ENCODE peak calls at places on chromosome 21, in nine cellular contexts. One of them, this sample, is unnamed.

GRCh38 chr21:16509466-16509865 is 779.7 kb downstream of the USP25 start:
- DNase-seq in WTC11: no peak
- DNase-seq in H4: no peak
- DNase-seq in HFFc6: peak
- DNase-seq in NCI-H1092: no peak
- DNase-seq in retina: no peak
- DNase-seq in pancreas: no peak
- DNase-seq in AG09319: peak
- DNase-seq in activated CD4-positive, alpha-beta T cell treated with anti-CD3 and anti-CD28 coated beads, Interleukin-2, amount 10 ng/mL, durations not matched to agents 7 days and 5 days: no peak
- DNase-seq in this sample: no peak

GRCh38 chr21:17454315-17455027 is 58.4 kb upstream of the CXADR start:
- DNase-seq in WTC11: peak
- DNase-seq in H4: peak
- DNase-seq in HFFc6: peak
- DNase-seq in NCI-H1092: no peak
- DNase-seq in retina: peak
- DNase-seq in pancreas: peak
- DNase-seq in AG09319: peak
- DNase-seq in activated CD4-positive, alpha-beta T cell treated with anti-CD3 and anti-CD28 coated beads, Interleukin-2, amount 10 ng/mL, durations not matched to agents 7 days and 5 days: peak
- DNase-seq in this sample: no peak

GRCh38 chr21:36773111-36773510 is 74.2 kb downstream of the SIM2 start:
- DNase-seq in WTC11: no peak
- DNase-seq in H4: peak
- DNase-seq in HFFc6: peak
- DNase-seq in NCI-H1092: peak
- DNase-seq in retina: no peak
- DNase-seq in pancreas: peak
- DNase-seq in AG09319: peak
- DNase-seq in activated CD4-positive, alpha-beta T cell treated with anti-CD3 and anti-CD28 coated beads, Interleukin-2, amount 10 ng/mL, durations not matched to agents 7 days and 5 days: no peak
- DNase-seq in this sample: no peak

GRCh38 chr21:45404726-45405270 is at the start of gene COL18A1:
- DNase-seq in WTC11: peak
- DNase-seq in H4: no peak
- DNase-seq in HFFc6: peak
- DNase-seq in NCI-H1092: no peak
- DNase-seq in retina: no peak
- DNase-seq in pancreas: peak
- DNase-seq in AG09319: no peak
- DNase-seq in activated CD4-positive, alpha-beta T cell treated with anti-CD3 and anti-CD28 coated beads, Interleukin-2, amount 10 ng/mL, durations not matched to agents 7 days and 5 days: peak
- DNase-seq in this sample: no peak

GRCh38 chr21:23936224-23936623 is 1671.1 kb downstream of the MRPL39 start:
- DNase-seq in WTC11: peak
- DNase-seq in H4: peak
- DNase-seq in HFFc6: no peak
- DNase-seq in NCI-H1092: no peak
- DNase-seq in retina: no peak
- DNase-seq in pancreas: no peak
- DNase-seq in AG09319: no peak
- DNase-seq in activated CD4-positive, alpha-beta T cell treated with anti-CD3 and anti-CD28 coated beads, Interleukin-2, amount 10 ng/mL, durations not matched to agents 7 days and 5 days: no peak
- DNase-seq in this sample: peak

GRCh38 chr21:26961704-26962103 is 5.2 kb downstream of the ADAMTS5 start:
- DNase-seq in WTC11: peak
- DNase-seq in H4: no peak
- DNase-seq in HFFc6: no peak
- DNase-seq in NCI-H1092: no peak
- DNase-seq in retina: no peak
- DNase-seq in pancreas: no peak
- DNase-seq in AG09319: no peak
- DNase-seq in activated CD4-positive, alpha-beta T cell treated with anti-CD3 and anti-CD28 coated beads, Interleukin-2, amount 10 ng/mL, durations not matched to agents 7 days and 5 days: no peak
- DNase-seq in this sample: no peak

GRCh38 chr21:38478782-38479181 is 19.5 kb downstream of the ERG start:
- DNase-seq in WTC11: no peak
- DNase-seq in H4: no peak
- DNase-seq in HFFc6: peak
- DNase-seq in NCI-H1092: no peak
- DNase-seq in retina: no peak
- DNase-seq in pancreas: no peak
- DNase-seq in AG09319: no peak
- DNase-seq in activated CD4-positive, alpha-beta T cell treated with anti-CD3 and anti-CD28 coated beads, Interleukin-2, amount 10 ng/mL, durations not matched to agents 7 days and 5 days: no peak
- DNase-seq in this sample: no peak

GRCh38 chr21:46009951-46010655 is 28.5 kb downstream of the COL6A1 start:
- DNase-seq in WTC11: no peak
- DNase-seq in H4: no peak
- DNase-seq in HFFc6: no peak
- DNase-seq in NCI-H1092: no peak
- DNase-seq in retina: no peak
- DNase-seq in pancreas: no peak
- DNase-seq in AG09319: no peak
- DNase-seq in activated CD4-positive, alpha-beta T cell treated with anti-CD3 and anti-CD28 coated beads, Interleukin-2, amount 10 ng/mL, durations not matched to agents 7 days and 5 days: no peak
- DNase-seq in this sample: no peak

GRCh38 chr21:29265690-29266479 is 32.8 kb upstream of the BACH1 start:
- DNase-seq in WTC11: no peak
- DNase-seq in H4: no peak
- DNase-seq in HFFc6: no peak
- DNase-seq in NCI-H1092: no peak
- DNase-seq in retina: no peak
- DNase-seq in pancreas: no peak
- DNase-seq in AG09319: no peak
- DNase-seq in activated CD4-positive, alpha-beta T cell treated with anti-CD3 and anti-CD28 coated beads, Interleukin-2, amount 10 ng/mL, durations not matched to agents 7 days and 5 days: no peak
- DNase-seq in this sample: no peak

GRCh38 chr21:29390778-29391177 is 92.1 kb downstream of the BACH1 start:
- DNase-seq in WTC11: no peak
- DNase-seq in H4: no peak
- DNase-seq in HFFc6: no peak
- DNase-seq in NCI-H1092: no peak
- DNase-seq in retina: no peak
- DNase-seq in pancreas: no peak
- DNase-seq in AG09319: no peak
- DNase-seq in activated CD4-positive, alpha-beta T cell treated with anti-CD3 and anti-CD28 coated beads, Interleukin-2, amount 10 ng/mL, durations not matched to agents 7 days and 5 days: no peak
- DNase-seq in this sample: no peak

GRCh38 chr21:29394051-29394450 is 95.3 kb downstream of the BACH1 start:
- DNase-seq in WTC11: no peak
- DNase-seq in H4: no peak
- DNase-seq in HFFc6: no peak
- DNase-seq in NCI-H1092: no peak
- DNase-seq in retina: no peak
- DNase-seq in pancreas: no peak
- DNase-seq in AG09319: no peak
- DNase-seq in activated CD4-positive, alpha-beta T cell treated with anti-CD3 and anti-CD28 coated beads, Interleukin-2, amount 10 ng/mL, durations not matched to agents 7 days and 5 days: no peak
- DNase-seq in this sample: no peak

GRCh38 chr21:42679319-42679981 is 26.0 kb downstream of the PDE9A start:
- DNase-seq in WTC11: peak
- DNase-seq in H4: no peak
- DNase-seq in HFFc6: no peak
- DNase-seq in NCI-H1092: no peak
- DNase-seq in retina: no peak
- DNase-seq in pancreas: no peak
- DNase-seq in AG09319: no peak
- DNase-seq in activated CD4-positive, alpha-beta T cell treated with anti-CD3 and anti-CD28 coated beads, Interleukin-2, amount 10 ng/mL, durations not matched to agents 7 days and 5 days: no peak
- DNase-seq in this sample: no peak

GRCh38 chr21:43335119-43335518 is 91.8 kb downstream of the SIK1 start:
- DNase-seq in WTC11: no peak
- DNase-seq in H4: no peak
- DNase-seq in HFFc6: no peak
- DNase-seq in NCI-H1092: no peak
- DNase-seq in retina: no peak
- DNase-seq in pancreas: no peak
- DNase-seq in AG09319: no peak
- DNase-seq in activated CD4-positive, alpha-beta T cell treated with anti-CD3 and anti-CD28 coated beads, Interleukin-2, amount 10 ng/mL, durations not matched to agents 7 days and 5 days: no peak
- DNase-seq in this sample: no peak

GRCh38 chr21:14072761-14073535 is 137.8 kb downstream of the LIPI start:
- DNase-seq in WTC11: no peak
- DNase-seq in H4: no peak
- DNase-seq in HFFc6: no peak
- DNase-seq in NCI-H1092: no peak
- DNase-seq in retina: no peak
- DNase-seq in pancreas: no peak
- DNase-seq in AG09319: no peak
- DNase-seq in activated CD4-positive, alpha-beta T cell treated with anti-CD3 and anti-CD28 coated beads, Interleukin-2, amount 10 ng/mL, durations not matched to agents 7 days and 5 days: no peak
- DNase-seq in this sample: no peak

GRCh38 chr21:39037807-39038405 is 145.3 kb downstream of the PSMG1 start:
- DNase-seq in WTC11: peak
- DNase-seq in H4: no peak
- DNase-seq in HFFc6: peak
- DNase-seq in NCI-H1092: no peak
- DNase-seq in retina: no peak
- DNase-seq in pancreas: no peak
- DNase-seq in AG09319: no peak
- DNase-seq in activated CD4-positive, alpha-beta T cell treated with anti-CD3 and anti-CD28 coated beads, Interleukin-2, amount 10 ng/mL, durations not matched to agents 7 days and 5 days: no peak
- DNase-seq in this sample: no peak

GRCh38 chr21:45981641-45982255 is at the start of gene COL6A1:
- DNase-seq in WTC11: peak
- DNase-seq in H4: peak
- DNase-seq in HFFc6: peak
- DNase-seq in NCI-H1092: no peak
- DNase-seq in retina: peak
- DNase-seq in pancreas: peak
- DNase-seq in AG09319: no peak
- DNase-seq in activated CD4-positive, alpha-beta T cell treated with anti-CD3 and anti-CD28 coated beads, Interleukin-2, amount 10 ng/mL, durations not matched to agents 7 days and 5 days: no peak
- DNase-seq in this sample: no peak

GRCh38 chr21:34958040-34958439 is 91.1 kb downstream of the RUNX1 start:
- DNase-seq in WTC11: no peak
- DNase-seq in H4: no peak
- DNase-seq in HFFc6: no peak
- DNase-seq in NCI-H1092: no peak
- DNase-seq in retina: no peak
- DNase-seq in pancreas: no peak
- DNase-seq in AG09319: no peak
- DNase-seq in activated CD4-positive, alpha-beta T cell treated with anti-CD3 and anti-CD28 coated beads, Interleukin-2, amount 10 ng/mL, durations not matched to agents 7 days and 5 days: no peak
- DNase-seq in this sample: no peak

GRCh38 chr21:17921579-17922530 is 102.7 kb upstream of the C21orf91 start:
- DNase-seq in WTC11: no peak
- DNase-seq in H4: peak
- DNase-seq in HFFc6: peak
- DNase-seq in NCI-H1092: no peak
- DNase-seq in retina: no peak
- DNase-seq in pancreas: peak
- DNase-seq in AG09319: peak
- DNase-seq in activated CD4-positive, alpha-beta T cell treated with anti-CD3 and anti-CD28 coated beads, Interleukin-2, amount 10 ng/mL, durations not matched to agents 7 days and 5 days: no peak
- DNase-seq in this sample: no peak

GRCh38 chr21:41711416-41712023 is 55.3 kb downstream of the RIPK4 start:
- DNase-seq in WTC11: no peak
- DNase-seq in H4: no peak
- DNase-seq in HFFc6: no peak
- DNase-seq in NCI-H1092: no peak
- DNase-seq in retina: no peak
- DNase-seq in pancreas: no peak
- DNase-seq in AG09319: no peak
- DNase-seq in activated CD4-positive, alpha-beta T cell treated with anti-CD3 and anti-CD28 coated beads, Interleukin-2, amount 10 ng/mL, durations not matched to agents 7 days and 5 days: no peak
- DNase-seq in this sample: no peak

GRCh38 chr21:44520326-44521300 is 19.4 kb downstream of the KRTAP10-1 start:
- DNase-seq in WTC11: peak
- DNase-seq in H4: no peak
- DNase-seq in HFFc6: no peak
- DNase-seq in NCI-H1092: no peak
- DNase-seq in retina: no peak
- DNase-seq in pancreas: no peak
- DNase-seq in AG09319: no peak
- DNase-seq in activated CD4-positive, alpha-beta T cell treated with anti-CD3 and anti-CD28 coated beads, Interleukin-2, amount 10 ng/mL, durations not matched to agents 7 days and 5 days: no peak
- DNase-seq in this sample: no peak

GRCh38 chr21:25428537-25428936 is 178.7 kb downstream of the MRPL39 start:
- DNase-seq in WTC11: no peak
- DNase-seq in H4: no peak
- DNase-seq in HFFc6: no peak
- DNase-seq in NCI-H1092: no peak
- DNase-seq in retina: no peak
- DNase-seq in pancreas: no peak
- DNase-seq in AG09319: no peak
- DNase-seq in activated CD4-positive, alpha-beta T cell treated with anti-CD3 and anti-CD28 coated beads, Interleukin-2, amount 10 ng/mL, durations not matched to agents 7 days and 5 days: no peak
- DNase-seq in this sample: no peak

GRCh38 chr21:23541571-23541970 is 2065.7 kb downstream of the MRPL39 start:
- DNase-seq in WTC11: no peak
- DNase-seq in H4: peak
- DNase-seq in HFFc6: no peak
- DNase-seq in NCI-H1092: no peak
- DNase-seq in retina: no peak
- DNase-seq in pancreas: no peak
- DNase-seq in AG09319: no peak
- DNase-seq in activated CD4-positive, alpha-beta T cell treated with anti-CD3 and anti-CD28 coated beads, Interleukin-2, amount 10 ng/mL, durations not matched to agents 7 days and 5 days: no peak
- DNase-seq in this sample: no peak

GRCh38 chr21:31546402-31547155 is 112.9 kb upstream of the SOD1 start:
- DNase-seq in WTC11: no peak
- DNase-seq in H4: no peak
- DNase-seq in HFFc6: no peak
- DNase-seq in NCI-H1092: no peak
- DNase-seq in retina: no peak
- DNase-seq in pancreas: no peak
- DNase-seq in AG09319: no peak
- DNase-seq in activated CD4-positive, alpha-beta T cell treated with anti-CD3 and anti-CD28 coated beads, Interleukin-2, amount 10 ng/mL, durations not matched to agents 7 days and 5 days: no peak
- DNase-seq in this sample: no peak

GRCh38 chr21:18705971-18706370 is 302.4 kb upstream of the TMPRSS15 start:
- DNase-seq in WTC11: no peak
- DNase-seq in H4: no peak
- DNase-seq in HFFc6: no peak
- DNase-seq in NCI-H1092: no peak
- DNase-seq in retina: no peak
- DNase-seq in pancreas: no peak
- DNase-seq in AG09319: no peak
- DNase-seq in activated CD4-positive, alpha-beta T cell treated with anti-CD3 and anti-CD28 coated beads, Interleukin-2, amount 10 ng/mL, durations not matched to agents 7 days and 5 days: no peak
- DNase-seq in this sample: no peak

GRCh38 chr21:32844076-32844475 is 72.5 kb upstream of the PAXBP1 start:
- DNase-seq in WTC11: no peak
- DNase-seq in H4: no peak
- DNase-seq in HFFc6: no peak
- DNase-seq in NCI-H1092: no peak
- DNase-seq in retina: no peak
- DNase-seq in pancreas: no peak
- DNase-seq in AG09319: no peak
- DNase-seq in activated CD4-positive, alpha-beta T cell treated with anti-CD3 and anti-CD28 coated beads, Interleukin-2, amount 10 ng/mL, durations not matched to agents 7 days and 5 days: no peak
- DNase-seq in this sample: no peak

GRCh38 chr21:26098758-26099157 is 71.8 kb downstream of the APP start:
- DNase-seq in WTC11: no peak
- DNase-seq in H4: no peak
- DNase-seq in HFFc6: no peak
- DNase-seq in NCI-H1092: no peak
- DNase-seq in retina: no peak
- DNase-seq in pancreas: no peak
- DNase-seq in AG09319: no peak
- DNase-seq in activated CD4-positive, alpha-beta T cell treated with anti-CD3 and anti-CD28 coated beads, Interleukin-2, amount 10 ng/mL, durations not matched to agents 7 days and 5 days: no peak
- DNase-seq in this sample: no peak

GRCh38 chr21:34333150-34333739 is 30.6 kb upstream of the KCNE2 start:
- DNase-seq in WTC11: no peak
- DNase-seq in H4: peak
- DNase-seq in HFFc6: peak
- DNase-seq in NCI-H1092: no peak
- DNase-seq in retina: no peak
- DNase-seq in pancreas: no peak
- DNase-seq in AG09319: no peak
- DNase-seq in activated CD4-positive, alpha-beta T cell treated with anti-CD3 and anti-CD28 coated beads, Interleukin-2, amount 10 ng/mL, durations not matched to agents 7 days and 5 days: no peak
- DNase-seq in this sample: no peak

GRCh38 chr21:45600248-45600647 is 43.3 kb upstream of the PCBP3 start:
- DNase-seq in WTC11: no peak
- DNase-seq in H4: no peak
- DNase-seq in HFFc6: no peak
- DNase-seq in NCI-H1092: no peak
- DNase-seq in retina: no peak
- DNase-seq in pancreas: no peak
- DNase-seq in AG09319: no peak
- DNase-seq in activated CD4-positive, alpha-beta T cell treated with anti-CD3 and anti-CD28 coated beads, Interleukin-2, amount 10 ng/mL, durations not matched to agents 7 days and 5 days: no peak
- DNase-seq in this sample: no peak

GRCh38 chr21:30580132-30580531 is 10.1 kb downstream of the KRTAP22-2 start:
- DNase-seq in WTC11: no peak
- DNase-seq in H4: peak
- DNase-seq in HFFc6: no peak
- DNase-seq in NCI-H1092: no peak
- DNase-seq in retina: no peak
- DNase-seq in pancreas: no peak
- DNase-seq in AG09319: no peak
- DNase-seq in activated CD4-positive, alpha-beta T cell treated with anti-CD3 and anti-CD28 coated beads, Interleukin-2, amount 10 ng/mL, durations not matched to agents 7 days and 5 days: no peak
- DNase-seq in this sample: no peak

This sample was measured in CD4-positive, CD25-positive, alpha-beta regulatory T cell.